ENCODE peak calls at places on chromosomes 16 and 17, in four cellular contexts. E is HCT116, J is fibroblast of lung, N is MM.1S. Q is an unnamed sample.
A peak's percentile ranks its signal among the peaks of the same experiment; 100 is the strongest.

GRCh38 chr16:88725609-88726407 is 19.5 kb downstream of the CTU2 start:
- DNase-seq in E (no peak), J (no peak), N (no peak), Q (no peak)

GRCh38 chr17:29722411-29723198 is 99.9 kb upstream of the CORO6 start:
- DNase-seq in E (no peak), J (peak; percentile 94), N (peak; percentile 16), Q (peak; percentile 46)

GRCh38 chr16:55175389-55175788 is 148.6 kb upstream of the IRX6 start:
- DNase-seq in E (no peak), J (no peak), N (no peak), Q (no peak)

GRCh38 chr17:10549108-10549842 is at the start of gene MYH2:
- DNase-seq in E (no peak), J (no peak), N (no peak), Q (no peak)

GRCh38 chr17:57662644-57663308 is 82.3 kb downstream of the CCDC182 start:
- DNase-seq in E (peak; percentile 89), J (peak; percentile 99), N (no peak), Q (peak; percentile 90)

GRCh38 chr17:47225911-47226688 is 17.0 kb downstream of the MYL4 start:
- DNase-seq in E (no peak), J (peak; percentile 55), N (no peak), Q (no peak)

GRCh38 chr16:12798171-12798570 is 5.5 kb downstream of the CPPED1 start:
- DNase-seq in E (no peak), J (no peak), N (no peak), Q (no peak)

GRCh38 chr16:85675528-85675927 is 13.2 kb downstream of the GINS2 start:
- DNase-seq in E (no peak), J (peak; percentile 59), N (no peak), Q (no peak)

GRCh38 chr17:6753006-6753445 is 2.8 kb upstream of the XAF1 start:
- DNase-seq in E (no peak), J (peak; percentile 69), N (no peak), Q (peak; percentile 33)

GRCh38 chr17:48215583-48216139 is 108.1 kb downstream of the SNX11 start:
- DNase-seq in E (peak; percentile 71), J (peak; percentile 56), N (peak; percentile 16), Q (peak; percentile 26)

GRCh38 chr16:85753976-85754375 is 3.1 kb upstream of the C16orf74 start:
- DNase-seq in E (no peak), J (no peak), N (no peak), Q (no peak)

GRCh38 chr17:80696456-80696855 is 151.8 kb downstream of the RPTOR start:
- DNase-seq in E (no peak), J (no peak), N (no peak), Q (no peak)

GRCh38 chr16:4681471-4682083 is 11.8 kb upstream of the NUDT16L1 start:
- DNase-seq in E (no peak), J (no peak), N (no peak), Q (no peak)

GRCh38 chr17:49566668-49567071 is 9.0 kb upstream of the NXPH3 start:
- DNase-seq in E (no peak), J (no peak), N (no peak), Q (no peak)

GRCh38 chr16:90023078-90023447 is 3.8 kb upstream of the DBNDD1 start:
- DNase-seq in E (no peak), J (no peak), N (no peak), Q (no peak)

GRCh38 chr16:27780468-27781194 is 230.7 kb downstream of the KATNIP start:
- DNase-seq in E (no peak), J (no peak), N (no peak), Q (no peak)

GRCh38 chr17:34318474-34318873 is 761 bp upstream of the CCL8 start:
- DNase-seq in E (peak; percentile 4), J (no peak), N (peak; percentile 41), Q (no peak)

GRCh38 chr16:73171901-73172619 is 124.1 kb upstream of the ZFHX3 start:
- DNase-seq in E (no peak), J (no peak), N (no peak), Q (no peak)

GRCh38 chr17:19646788-19647696 is 1.5 kb upstream of the ALDH3A2 start:
- DNase-seq in E (peak; percentile 52), J (peak; percentile 18), N (no peak), Q (peak; percentile 40)

GRCh38 chr16:79698341-79698753 is 97.8 kb upstream of the MAF start:
- DNase-seq in E (no peak), J (peak; percentile 98), N (no peak), Q (no peak)

GRCh38 chr16:89921131-89921698 is 1.9 kb upstream of the TUBB3 start:
- DNase-seq in E (no peak), J (no peak), N (no peak), Q (no peak)

GRCh38 chr16:20851601-20852000 is 45.3 kb downstream of the REXO5 start:
- DNase-seq in E (peak; percentile 28), J (peak; percentile 97), N (no peak), Q (peak; percentile 41)

GRCh38 chr17:56592487-56593072 is 919 bp upstream of the NOG start:
- DNase-seq in E (no peak), J (peak; percentile 53), N (peak; percentile 57), Q (peak; percentile 36)

GRCh38 chr16:57798953-57799618 is 3.2 kb downstream of the KIFC3 start:
- DNase-seq in E (no peak), J (no peak), N (no peak), Q (no peak)

GRCh38 chr16:57797526-57798266 is 4.6 kb downstream of the KIFC3 start:
- DNase-seq in E (no peak), J (no peak), N (peak; percentile 73), Q (peak; percentile 57)

GRCh38 chr16:57798267-57798810 is 4.0 kb downstream of the KIFC3 start:
- DNase-seq in E (no peak), J (no peak), N (no peak), Q (no peak)

GRCh38 chr16:57795431-57795878 is 6.8 kb downstream of the KIFC3 start:
- DNase-seq in E (peak; percentile 53), J (peak; percentile 44), N (peak; percentile 85), Q (no peak)

DNA sequence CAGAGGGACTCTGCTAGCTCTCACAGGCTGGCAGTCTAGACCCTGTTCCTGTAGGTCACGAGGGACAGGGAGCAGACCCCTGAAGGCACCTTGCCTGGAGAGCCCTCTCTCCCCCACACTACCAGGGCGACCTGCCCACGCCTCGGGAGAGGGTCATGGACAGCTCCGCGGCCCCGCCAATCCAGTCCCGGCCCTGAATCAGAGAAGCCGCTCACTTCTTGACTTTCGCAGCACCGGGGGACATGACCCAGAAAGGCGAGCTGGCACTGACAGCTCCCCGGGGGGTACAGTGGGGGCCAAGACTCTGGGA is 5.1 kb downstream of the KIFC3 start:
- DNase-seq in E (no peak), J (no peak), N (no peak), Q (no peak)
- H3K9ac ChIP-seq in E (peak overlapping the region; percentile 20), J (no peak overlapping the region), N (peak overlapping the region; percentile 68), Q (no peak overlapping the region)

GRCh38 chr17:41687828-41688640 is 651 bp upstream of the EIF1 start:
- DNase-seq in E (no peak), J (no peak), N (peak; percentile 59), Q (peak; percentile 78)
- H3K36me3 ChIP-seq in E (peaks cover 30% of the 10 kb centered on the region), J (peaks cover 23% of the 10 kb centered on the region), N (peaks cover 37% of the 10 kb centered on the region), Q (peaks cover 27% of the 10 kb centered on the region)

DNA sequence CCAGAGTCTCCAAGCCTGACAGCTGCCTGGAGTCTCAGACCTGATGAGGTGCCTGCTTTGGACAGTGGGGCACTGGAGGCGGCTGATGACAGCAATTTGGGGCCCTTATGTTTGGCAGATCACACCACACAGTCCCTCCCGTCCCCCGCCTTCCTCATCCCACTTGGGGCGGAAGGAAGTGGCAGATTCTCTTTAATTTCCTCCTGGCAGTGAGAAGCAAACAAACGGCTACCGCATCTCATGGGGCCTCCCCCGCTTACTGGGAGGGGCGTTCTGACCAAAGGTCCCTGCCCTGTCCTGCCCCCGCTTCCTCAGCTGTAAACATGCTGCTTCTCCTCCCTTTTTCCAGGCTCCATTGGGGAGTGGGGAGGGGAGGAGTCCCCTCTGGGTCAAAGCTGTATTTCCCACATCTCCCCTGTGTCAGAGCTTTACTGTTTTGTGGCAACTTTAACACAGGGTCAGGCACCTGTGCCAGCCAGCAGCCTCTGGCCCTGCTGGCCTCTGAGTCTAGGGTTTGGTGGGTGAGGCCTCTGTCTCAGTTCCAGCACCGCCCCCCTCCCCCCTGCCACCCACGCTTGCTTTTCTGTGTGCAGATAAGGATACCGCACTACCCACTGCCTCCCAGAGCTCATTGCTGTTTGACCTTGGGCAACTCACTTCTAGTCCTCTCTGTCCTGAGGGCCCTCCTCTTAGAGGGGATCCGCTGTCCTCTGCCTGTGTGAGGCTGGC is 5.4 kb upstream of the NFATC3 start:
- DNase-seq in E (no peak), J (peak; percentile 14), N (no peak), Q (peak; percentile 92)
- H3K4me3 ChIP-seq in E (no peak overlapping the region), J (no peak overlapping the region), N (no peak overlapping the region), Q (no peak overlapping the region)

GRCh38 chr17:77883213-77883650 is 75.3 kb upstream of the TNRC6C start:
- DNase-seq in E (no peak), J (no peak), N (no peak), Q (no peak)

GRCh38 chr17:77881545-77881944 is 77.0 kb upstream of the TNRC6C start:
- DNase-seq in E (no peak), J (peak; percentile 26), N (peak; percentile 93), Q (peak; percentile 76)

GRCh38 chr17:77884019-77884418 is 74.5 kb upstream of the TNRC6C start:
- DNase-seq in E (no peak), J (no peak), N (no peak), Q (no peak)

GRCh38 chr17:77882040-77882439 is 76.5 kb upstream of the TNRC6C start:
- DNase-seq in E (no peak), J (no peak), N (no peak), Q (no peak)

DNA sequence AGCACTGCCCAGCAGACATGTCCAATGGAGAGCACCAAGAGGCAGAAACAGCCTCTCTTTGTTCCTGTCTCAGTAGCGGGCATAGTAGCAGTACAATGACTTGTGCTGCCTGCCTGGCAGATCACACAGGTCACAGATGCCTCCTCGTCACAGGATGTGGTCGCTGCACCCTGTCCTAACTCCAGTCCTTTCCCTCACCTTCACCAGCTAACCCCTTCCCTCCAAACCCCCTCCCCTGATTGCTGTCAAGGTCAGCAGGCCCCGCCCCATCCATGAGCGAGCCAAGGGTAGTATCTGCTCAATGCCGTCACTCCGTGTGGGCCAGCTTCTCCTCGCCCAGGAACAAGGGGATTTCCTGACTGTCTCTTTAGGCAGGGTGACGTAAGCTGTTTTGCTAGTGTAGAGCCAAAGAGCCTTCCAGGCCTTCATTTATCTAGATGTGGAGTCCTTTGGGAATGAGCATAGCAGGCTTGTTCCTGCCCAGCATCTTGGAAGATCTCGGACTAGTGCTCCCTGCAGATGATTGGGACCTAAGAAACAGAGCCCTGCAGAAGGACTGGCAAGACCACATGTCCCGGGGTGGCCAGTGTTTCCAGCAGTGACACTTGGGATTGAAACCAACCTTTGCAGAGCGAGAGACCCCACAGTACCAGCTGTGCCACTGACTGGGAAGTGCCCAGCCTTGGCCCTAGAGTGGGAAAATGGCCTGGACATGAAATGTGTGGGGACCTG is 75.9 kb upstream of the TNRC6C start:
- DNase-seq in E (no peak), J (peak; percentile 31), N (no peak), Q (peak; percentile 51)
- H3K9ac ChIP-seq in E (no peak overlapping the region), J (no peak overlapping the region), N (no peak overlapping the region), Q (no peak overlapping the region)

Q was measured in colonic mucosa.